ENCODE peak calls at places on chromosome 18, in five cellular contexts. T is breast epithelium, K is GM12892, W is spleen, S is suprapubic skin. R is an unnamed sample.

GRCh38 chr18:13446581-13447470 is 228.3 kb downstream of the LDLRAD4 start:
- DNase-seq in W (no peak), S (no peak), K (no peak), T (no peak), R (no peak)

GRCh38 chr18:36761186-36761698 is 67.6 kb downstream of the TPGS2 start:
- DNase-seq in S (no peak), K (no peak), W (no peak), T (no peak), R (no peak)

GRCh38 chr18:34740101-34740500 is 30.0 kb downstream of the DTNA start:
- DNase-seq in S (no peak), W (no peak), K (no peak), T (no peak), R (no peak)

GRCh38 chr18:8478166-8478967 is 130.9 kb upstream of the RAB12 start:
- DNase-seq in T (no peak), S (no peak), K (peak; percentile 65), W (peak; percentile 88), R (peak; percentile 57)

GRCh38 chr18:45627204-45627526 is 11.9 kb downstream of the SLC14A2 start:
- DNase-seq in W (no peak), K (no peak), T (no peak), S (no peak), R (no peak)

GRCh38 chr18:63831080-63831788 is 56.0 kb downstream of the SERPINB7 start:
- DNase-seq in K (peak; percentile 15), T (no peak), W (no peak), S (no peak), R (no peak)

GRCh38 chr18:55588001-55588875 is at the start of gene TCF4:
- DNase-seq in S (peak; percentile 83), W (peak; percentile 89), K (peak; percentile 18), T (no peak), R (peak; percentile 30)

GRCh38 chr18:57561728-57562423 is 24.6 kb downstream of the FECH start:
- DNase-seq in T (no peak), K (peak; percentile 25), W (no peak), S (no peak), R (no peak)

GRCh38 chr18:11035814-11036213 is 113.6 kb downstream of the PIEZO2 start:
- DNase-seq in T (no peak), K (no peak), W (no peak), S (no peak), R (no peak)

GRCh38 chr18:74229005-74229404 is 62.8 kb downstream of the CYB5A start:
- DNase-seq in T (no peak), K (no peak), S (no peak), W (no peak), R (no peak)

GRCh38 chr18:62183578-62184195 is 3.2 kb downstream of the PIGN start:
- DNase-seq in T (no peak), W (no peak), K (no peak), S (no peak), R (no peak)

GRCh38 chr18:62799977-62800376 is 84.6 kb downstream of the PHLPP1 start:
- DNase-seq in S (no peak), T (no peak), W (no peak), K (no peak), R (no peak)

GRCh38 chr18:26532367-26533340 is 15.7 kb downstream of the KCTD1 start:
- DNase-seq in T (no peak), S (no peak), W (no peak), K (no peak), R (no peak)

GRCh38 chr18:22346342-22346967 is 71.3 kb downstream of the CTAGE1 start:
- DNase-seq in W (no peak), S (no peak), T (no peak), K (no peak), R (peak; percentile 81)

GRCh38 chr18:24063121-24063731 is 48.7 kb downstream of the TTC39C start:
- DNase-seq in K (no peak), W (no peak), T (no peak), S (no peak), R (no peak)

GRCh38 chr18:42614619-42615293 is 500.7 kb downstream of the RIT2 start:
- DNase-seq in S (no peak), K (no peak), W (no peak), T (no peak), R (no peak)

GRCh38 chr18:46481048-46481846 is 175.8 kb downstream of the LOXHD1 start:
- DNase-seq in T (peak; percentile 35), W (no peak), S (no peak), K (no peak), R (peak; percentile 44)

GRCh38 chr18:40529478-40529877 is 1425.6 kb upstream of the PIK3C3 start:
- DNase-seq in W (no peak), S (no peak), T (no peak), K (no peak), R (no peak)

GRCh38 chr18:55337908-55338521 is 250.0 kb downstream of the TCF4 start:
- DNase-seq in S (no peak), W (no peak), T (no peak), K (no peak), R (no peak)

GRCh38 chr18:35491689-35492077 is 6.1 kb downstream of the INO80C start:
- DNase-seq in T (no peak), W (no peak), S (no peak), K (no peak), R (no peak)

GRCh38 chr18:26307161-26307773 is 81.0 kb downstream of the TAF4B start:
- DNase-seq in W (no peak), K (peak; percentile 19), S (no peak), T (peak; percentile 27), R (no peak)

DNA sequence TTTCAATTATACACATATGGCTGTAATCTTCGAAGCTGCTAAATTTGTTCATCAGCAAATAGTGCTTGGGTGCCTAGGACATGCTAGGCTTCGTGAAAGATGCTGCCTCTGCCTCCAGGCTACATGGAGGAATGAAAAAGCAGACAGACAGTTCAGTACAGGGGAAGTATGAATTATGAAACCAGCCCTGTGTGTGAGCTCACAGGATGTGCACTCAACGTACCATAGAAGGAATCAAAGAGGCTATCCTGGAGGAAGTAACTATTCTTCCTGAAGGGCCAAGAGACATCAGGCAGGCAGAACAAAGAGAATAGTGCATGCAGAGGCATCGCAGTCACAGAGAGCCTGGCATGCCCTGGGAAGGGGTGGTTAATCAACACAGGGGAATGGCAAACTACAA is 61.4 kb downstream of the DYM start:
- DNase-seq in K (no peak), S (no peak), W (no peak), T (no peak), R (no peak)
- TF ChIP-seq POLR2AphosphoS5 in K (peak; percentile 44), S (no peak), W (peak; percentile 58), T (no peak), R (peak; percentile 27)

GRCh38 chr18:49813321-49814146 is at the start of gene ACAA2:
- DNase-seq in K (peak; percentile 50), S (peak; percentile 93), T (peak; percentile 81), W (peak; percentile 96), R (peak; percentile 93)
- TF ChIP-seq POLR2A in K (peak; percentile 67), S (no peak), T (no peak), W (peak; percentile 16), R (peak; percentile 88)

GRCh38 chr18:6557470-6558245 is 142.9 kb upstream of the L3MBTL4 start:
- DNase-seq in S (peak; percentile 79), W (no peak), K (no peak), T (no peak), R (no peak)
- TF ChIP-seq POLR2AphosphoS5 in S (no peak), W (no peak), K (no peak), T (no peak), R (no peak)

DNA sequence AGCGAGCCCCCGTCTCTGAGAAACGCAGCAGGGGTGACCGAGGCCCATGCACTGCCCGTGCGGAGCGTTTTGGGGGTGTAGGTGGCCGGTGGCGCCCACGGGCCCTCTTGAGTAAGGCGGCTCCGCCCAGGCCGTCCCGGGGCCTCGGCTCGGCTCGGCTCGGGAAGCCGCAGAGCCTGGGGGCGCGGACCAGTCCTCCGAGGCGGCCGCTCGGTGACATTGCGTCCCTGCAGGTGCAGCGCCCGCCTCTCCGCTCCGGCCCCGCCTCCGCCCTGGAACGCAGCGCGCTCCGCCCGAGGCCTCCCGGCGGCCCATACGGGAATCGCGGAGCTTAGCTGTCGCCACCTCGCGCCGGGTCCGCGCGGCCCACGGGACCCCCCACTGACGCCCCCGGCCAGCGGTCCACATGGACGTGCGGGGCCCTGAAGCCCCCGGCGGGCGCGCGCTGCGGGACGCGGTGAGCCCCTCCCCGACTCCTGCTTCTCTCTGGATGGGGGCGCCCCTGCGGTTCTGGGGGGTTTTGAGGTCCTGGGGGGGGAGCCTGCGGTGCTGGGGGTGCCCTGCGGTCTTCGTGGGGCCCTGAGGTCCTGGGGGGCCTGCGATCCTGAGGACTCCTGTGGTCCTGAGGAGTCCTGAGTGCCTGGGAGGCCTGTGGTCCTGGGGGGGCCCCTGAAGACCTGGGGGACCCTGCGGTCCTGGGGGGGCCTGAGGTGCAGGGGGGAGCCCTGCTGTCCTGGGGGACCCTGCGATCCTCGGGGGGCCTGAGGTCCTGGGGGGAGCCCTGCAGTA is at the start of gene HSBP1L1:
- DNase-seq in W (peak; percentile 95), K (peak; percentile 68), T (peak; percentile 70), S (no peak), R (peak; percentile 84)
- TF ChIP-seq POLR2A in W (no peak), K (peak; percentile 48), T (no peak), S (no peak), R (peak; percentile 60)

GRCh38 chr18:9987931-9988330 is 74.1 kb downstream of the VAPA start:
- DNase-seq in K (no peak), S (no peak), T (peak; percentile 74), W (no peak), R (no peak)
- TF ChIP-seq POLR2AphosphoS5 in K (no peak), S (no peak), T (no peak), W (no peak), R (no peak)

GRCh38 chr18:32091724-32092421 is at the start of gene RNF138:
- DNase-seq in K (peak; percentile 79), T (peak; percentile 84), W (peak; percentile 98), S (peak; percentile 93), R (peak; percentile 94)
- TF ChIP-seq POLR2A in K (peak; percentile 88), T (no peak), W (peak; percentile 59), S (no peak), R (peak; percentile 89)

GRCh38 chr18:48827321-48828200 is 123.2 kb downstream of the SMAD7 start:
- DNase-seq in T (no peak), W (peak; percentile 55), S (peak; percentile 77), K (no peak), R (no peak)
- TF ChIP-seq POLR2AphosphoS5 in T (no peak), W (no peak), S (no peak), K (no peak), R (no peak)

DNA sequence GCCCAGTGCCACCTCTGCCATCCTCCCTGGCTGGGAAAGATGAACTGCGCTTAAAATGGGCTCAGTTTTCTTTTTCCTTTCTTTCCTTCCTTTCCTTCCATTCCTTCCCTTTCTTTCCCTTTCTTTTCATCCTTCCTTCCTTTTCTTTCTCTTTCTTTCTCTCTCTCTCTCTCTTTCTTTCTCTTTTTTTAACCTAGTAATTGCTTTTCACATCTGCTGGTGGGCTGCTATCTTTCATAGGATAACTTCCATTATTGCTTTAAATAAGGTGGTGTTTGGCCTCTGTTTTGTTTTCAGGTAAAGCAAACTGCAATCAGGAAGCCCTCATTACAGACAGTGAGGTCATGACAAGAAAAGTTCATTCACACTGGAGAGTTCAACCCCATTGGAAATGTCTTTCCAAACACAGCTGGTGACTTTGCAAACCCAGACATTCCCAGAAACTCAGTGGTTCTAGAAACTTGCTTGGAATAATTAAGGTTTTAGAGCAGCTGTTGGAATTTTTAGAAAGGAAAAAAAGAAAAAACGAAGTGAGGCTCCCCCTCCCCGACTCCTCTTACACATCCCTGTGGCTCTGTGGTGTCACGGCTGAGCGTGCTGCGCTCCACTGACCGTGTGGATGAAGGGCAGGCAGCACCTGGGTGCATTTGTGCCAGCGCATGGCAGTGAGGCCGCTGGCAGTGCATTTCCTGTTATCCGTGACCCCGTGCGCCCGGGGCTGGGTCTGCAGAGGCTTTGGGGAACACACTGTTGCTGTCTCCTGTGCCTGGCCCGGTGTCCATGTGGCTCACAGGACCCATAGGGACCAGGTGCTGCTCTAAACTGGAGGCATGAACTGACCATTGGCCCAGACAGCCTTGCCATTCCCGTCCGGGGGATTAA is 76.9 kb downstream of the MBP start:
- DNase-seq in W (peak; percentile 94), T (no peak), S (no peak), K (no peak), R (no peak)
- TF ChIP-seq POLR2A in W (no peak), T (no peak), S (no peak), K (no peak), R (no peak)

R was measured in transverse colon.